ENCODE peak calls at places on chromosomes 13 and 19, in six cellular contexts. Q is suprapubic skin, X is glutamatergic neuron, B is body of pancreas, T is endodermal cell, K is thyroid gland. P is an unnamed sample.

GRCh38 chr13:110648848-110649421 is 33.6 kb downstream of the NAXD start:
- DNase-seq in X (no peak), K (no peak), Q (peak; percentile 64), T (peak; percentile 53), B (no peak), P (no peak)

GRCh38 chr13:74243637-74244526 is 109.7 kb upstream of the KLF12 start:
- DNase-seq in Q (no peak), K (no peak), T (no peak), B (no peak), X (no peak), P (no peak)

GRCh38 chr13:49914947-49915346 is 21.2 kb downstream of the SPRYD7 start:
- DNase-seq in X (no peak), K (no peak), T (no peak), B (no peak), Q (no peak), P (no peak)

GRCh38 chr19:54420383-54421168 is 5.3 kb downstream of the TTYH1 start:
- DNase-seq in T (peak; percentile 88), X (no peak), K (no peak), B (peak; percentile 82), Q (no peak), P (no peak)

GRCh38 chr19:15429825-15430467 is 11.2 kb upstream of the AKAP8L start:
- DNase-seq in X (no peak), K (no peak), Q (peak; percentile 65), T (no peak), B (no peak), P (no peak)

GRCh38 chr19:42528354-42529247 is at the start of gene CEACAM1:
- DNase-seq in K (peak; percentile 17), Q (no peak), X (no peak), T (no peak), B (peak; percentile 36), P (no peak)

GRCh38 chr19:14363203-14364097 is 17.8 kb upstream of the ADGRE5 start:
- DNase-seq in B (peak; percentile 51), T (peak; percentile 93), K (peak; percentile 73), X (peak; percentile 88), Q (no peak), P (peak; percentile 76)

GRCh38 chr19:554817-555216 is 11.0 kb downstream of the GZMM start:
- DNase-seq in X (no peak), Q (no peak), B (no peak), T (no peak), K (no peak), P (no peak)

GRCh38 chr13:43433691-43434121 is 353.1 kb downstream of the ENOX1 start:
- DNase-seq in T (no peak), K (no peak), Q (no peak), B (no peak), X (no peak), P (no peak)

GRCh38 chr19:14073232-14073924 is 792 bp downstream of the MISP3 start:
- DNase-seq in Q (no peak), X (peak; percentile 81), T (peak; percentile 87), K (peak; percentile 83), B (peak; percentile 81), P (peak; percentile 81)

GRCh38 chr13:108283110-108283509 is 13.6 kb downstream of the TNFSF13B start:
- DNase-seq in Q (no peak), K (no peak), X (no peak), T (no peak), B (no peak), P (no peak)

DNA sequence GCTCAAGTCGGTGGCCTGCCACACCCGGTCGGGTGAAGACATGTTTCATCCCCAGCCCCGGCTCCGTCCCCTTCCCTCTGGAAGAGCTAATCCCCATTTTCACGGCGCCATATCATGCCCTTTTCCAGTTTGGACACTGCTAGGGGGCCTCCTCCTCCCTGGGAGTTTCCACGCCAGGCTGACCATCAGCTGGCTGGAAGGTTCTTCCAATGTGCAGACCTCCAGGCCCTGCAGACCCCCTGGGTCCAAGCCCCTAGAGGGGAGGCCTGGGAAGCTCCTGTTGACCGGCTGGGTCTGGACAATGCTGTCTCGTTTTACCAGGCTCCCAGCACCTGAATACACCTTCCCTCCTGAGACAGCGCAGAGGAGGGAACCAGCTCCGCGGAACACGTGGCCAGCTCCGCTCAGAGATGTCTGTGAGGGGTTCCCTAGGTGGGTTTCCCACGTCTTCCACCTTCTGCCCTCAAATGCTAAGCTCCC is 44.7 kb upstream of the RANBP3 start:
- DNase-seq in B (no peak), K (no peak), X (no peak), T (no peak), Q (no peak), P (no peak)
- TF ChIP-seq CTCF in B (no peak), K (no peak), X (peak; percentile 24), T (peak; percentile 3), Q (no peak), P (no peak)

GRCh38 chr19:16659464-16659831 is 496 bp downstream of the SMIM7 start:
- DNase-seq in K (no peak), Q (no peak), B (no peak), X (no peak), T (no peak), P (no peak)

GRCh38 chr19:16660763-16661479 is at the start of gene TMEM38A:
- DNase-seq in K (peak; percentile 61), Q (peak; percentile 79), T (peak; percentile 75), X (peak; percentile 54), B (peak; percentile 50), P (peak; percentile 68)

GRCh38 chr19:16657384-16657783 is 2.6 kb downstream of the SMIM7 start:
- DNase-seq in K (no peak), Q (no peak), T (no peak), X (no peak), B (no peak), P (no peak)

GRCh38 chr19:16661480-16662034 is 618 bp downstream of the TMEM38A start:
- DNase-seq in B (peak; percentile 32), T (peak; percentile 69), K (peak; percentile 43), X (peak; percentile 51), Q (peak; percentile 80), P (peak; percentile 75)

GRCh38 chr19:16659832-16660708 is at the start of gene SMIM7:
- DNase-seq in X (peak; percentile 99), Q (peak; percentile 99), B (peak; percentile 99), T (peak; percentile 99), K (peak; percentile 99), P (peak; percentile 99)
- TF ChIP-seq CTCF in X (peak; percentile 10), Q (no peak), B (no peak), T (no peak), K (no peak), P (no peak)

DNA sequence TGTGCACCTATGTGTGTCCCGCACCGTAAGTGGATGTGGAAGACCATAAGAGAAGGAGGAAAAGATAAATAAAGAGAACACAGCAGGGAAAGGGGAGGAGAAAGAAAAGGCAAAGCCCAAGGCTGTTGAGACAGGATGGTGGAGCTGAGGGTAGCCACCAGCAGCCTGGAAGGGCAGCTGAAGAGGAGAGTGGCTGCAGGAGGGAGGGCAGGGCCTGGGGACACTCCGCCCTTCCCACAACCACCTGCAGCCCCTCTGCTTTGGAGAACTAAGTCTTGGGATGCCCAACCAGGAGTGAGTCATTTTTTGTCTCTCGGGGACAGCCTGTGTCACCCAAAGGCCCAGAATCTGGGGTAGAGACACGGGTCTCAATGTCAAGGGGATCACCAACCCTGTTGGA is 26.4 kb upstream of the CCNE1 start:
- DNase-seq in K (no peak), Q (no peak), X (no peak), T (peak; percentile 30), B (no peak), P (no peak)
- TF ChIP-seq CTCF in K (no peak), Q (no peak), X (no peak), T (no peak), B (no peak), P (no peak)

GRCh38 chr13:21176195-21176981 is at the start of the genes MRPL57 and SKA3:
- DNase-seq in T (peak; percentile 98), Q (peak; percentile 94), B (peak; percentile 93), X (peak; percentile 97), K (peak; percentile 93), P (peak; percentile 95)
- TF ChIP-seq CTCF in T (peak; percentile 14), Q (peak; percentile 16), B (peak; percentile 55), X (no peak), K (no peak), P (no peak)

GRCh38 chr13:27174766-27175455 is 3.3 kb upstream of the USP12 start:
- DNase-seq in X (no peak), T (no peak), Q (no peak), K (no peak), B (no peak), P (no peak)

GRCh38 chr13:27182054-27182453 is 10.4 kb upstream of the USP12 start:
- DNase-seq in K (no peak), T (no peak), Q (no peak), B (no peak), X (no peak), P (no peak)

GRCh38 chr13:27182844-27183497 is 11.4 kb upstream of the USP12 start:
- DNase-seq in Q (no peak), T (no peak), K (peak; percentile 14), B (peak; percentile 68), X (no peak), P (peak; percentile 46)

GRCh38 chr13:27176772-27177171 is 5.2 kb upstream of the USP12 start:
- DNase-seq in K (no peak), T (no peak), B (no peak), Q (no peak), X (no peak), P (no peak)

GRCh38 chr13:27177852-27178251 is 6.2 kb upstream of the USP12 start:
- DNase-seq in T (peak; percentile 85), K (no peak), X (no peak), Q (no peak), B (no peak), P (no peak)
- TF ChIP-seq CTCF in T (peak; percentile 73), K (no peak), X (no peak), Q (no peak), B (no peak), P (peak; percentile 5)

GRCh38 chr19:40576585-40577451 is at the start of gene SHKBP1:
- DNase-seq in T (peak; percentile 98), X (peak; percentile 94), K (peak; percentile 94), Q (peak; percentile 96), B (peak; percentile 96), P (peak; percentile 95)
- TF ChIP-seq CTCF in T (no peak), X (no peak), K (no peak), Q (no peak), B (no peak), P (no peak)

DNA sequence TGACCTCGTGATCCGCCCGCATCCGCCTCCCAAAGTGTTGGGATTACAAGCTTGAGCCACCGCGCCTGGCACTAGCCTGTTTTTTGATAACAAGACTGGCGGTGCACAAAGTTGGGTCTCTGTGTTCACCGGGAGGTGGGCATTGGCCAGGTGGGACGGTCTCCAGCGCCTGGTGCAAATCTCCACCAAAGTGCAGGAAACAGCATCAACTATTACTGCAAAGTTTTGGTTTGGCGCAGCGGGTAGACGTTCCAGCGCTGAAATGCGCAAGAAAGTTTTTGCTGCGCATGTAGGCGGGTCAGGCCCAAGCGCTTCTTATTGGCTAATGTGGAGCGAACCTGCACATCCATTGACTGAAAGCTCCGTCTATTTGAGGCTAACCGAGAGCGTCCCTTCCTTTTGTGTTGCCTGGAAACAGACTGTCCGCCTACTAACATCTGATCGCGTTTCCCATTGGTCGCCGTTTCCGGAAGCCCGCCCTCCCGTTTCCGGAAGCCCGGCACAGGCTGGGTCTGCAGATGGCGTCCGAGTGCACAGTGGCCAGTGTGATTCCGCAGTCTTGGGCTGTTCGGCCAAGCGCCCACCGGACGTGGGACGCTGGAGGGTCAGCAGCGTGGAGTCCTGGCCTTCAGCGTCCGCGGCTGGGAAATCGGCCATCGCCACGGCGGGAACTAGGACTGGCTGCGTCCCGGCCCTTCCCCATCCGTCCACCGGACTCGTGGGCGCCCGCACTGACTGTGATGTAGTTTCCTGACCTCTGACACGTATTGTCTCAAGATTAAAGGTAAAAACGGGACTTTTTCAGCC is 53.3 kb upstream of the ZNF527 start:
- DNase-seq in T (peak; percentile 98), B (peak; percentile 94), X (peak; percentile 93), Q (peak; percentile 97), K (peak; percentile 96), P (peak; percentile 94)
- TF ChIP-seq CTCF in T (peak; percentile 53), B (peak; percentile 47), X (no peak), Q (no peak), K (no peak), P (peak; percentile 32)

GRCh38 chr19:37987356-37988332 is 80.6 kb downstream of the SIPA1L3 start:
- DNase-seq in K (no peak), B (no peak), X (peak; percentile 42), T (peak; percentile 88), Q (no peak), P (no peak)
- TF ChIP-seq CTCF in K (no peak), B (no peak), X (peak; percentile 26), T (peak; percentile 72), Q (no peak), P (no peak)